ENCODE peak calls at places on chromosomes 11 and 22, in four cellular contexts. J, T, N and Y are unnamed samples.

GRCh38 chr11:60310407-60310998 is 16.6 kb upstream of the MS4A6E start:
- DNase-seq in J (no peak), T (no peak), N (no peak), Y (no peak)

GRCh38 chr22:23274146-23274526 is 93.8 kb downstream of the BCR start:
- DNase-seq in J (no peak), T (no peak), N (no peak), Y (no peak)

GRCh38 chr11:46275964-46276641 is 1.4 kb upstream of the CREB3L1 start:
- DNase-seq in J (no peak), T (peak), N (no peak), Y (no peak)

GRCh38 chr11:62666259-62666926 is 1.3 kb downstream of the CSKMT start:
- DNase-seq in J (no peak), T (no peak), N (no peak), Y (no peak)

GRCh38 chr11:12087075-12087775 is 23.2 kb upstream of the MICAL2 start:
- DNase-seq in J (peak), T (no peak), N (peak), Y (peak)

GRCh38 chr22:41933411-41934177 is 7.0 kb upstream of the TNFRSF13C start:
- DNase-seq in J (no peak), T (no peak), N (no peak), Y (no peak)

GRCh38 chr11:69115586-69116560 is 39.9 kb upstream of the SMIM38 start:
- DNase-seq in J (no peak), T (peak), N (no peak), Y (no peak)

GRCh38 chr11:120248551-120249278 is 8.8 kb downstream of the POU2F3 start:
- DNase-seq in J (peak), T (no peak), N (peak), Y (peak)

GRCh38 chr11:62428871-62429601 is 10.2 kb downstream of the SCGB1A1 start:
- DNase-seq in J (no peak), T (no peak), N (no peak), Y (no peak)

GRCh38 chr22:49433044-49433443 is 394.6 kb downstream of the BRD1 start:
- DNase-seq in J (no peak), T (no peak), N (no peak), Y (no peak)

GRCh38 chr11:78391424-78391823 is 26.2 kb downstream of the GAB2 start:
- DNase-seq in J (no peak), T (no peak), N (no peak), Y (no peak)

GRCh38 chr11:129364143-129364654 is 11.4 kb upstream of the BARX2 start:
- DNase-seq in J (peak), T (peak), N (peak), Y (peak)

GRCh38 chr11:119315139-119316016 is 1.6 kb downstream of the MCAM start:
- DNase-seq in J (no peak), T (no peak), N (no peak), Y (no peak)

GRCh38 chr11:15115686-15116085 is 963 bp downstream of the INSC start:
- DNase-seq in J (no peak), T (no peak), N (no peak), Y (no peak)

GRCh38 chr11:32006799-32007388 is 84.0 kb upstream of the RCN1 start:
- DNase-seq in J (peak), T (no peak), N (peak), Y (peak)

GRCh38 chr11:133122260-133122659 is 410.0 kb downstream of the OPCML start:
- DNase-seq in J (no peak), T (no peak), N (no peak), Y (no peak)

GRCh38 chr22:35230839-35231584 is 26.3 kb upstream of the HMGXB4 start:
- DNase-seq in J (no peak), T (no peak), N (no peak), Y (no peak)
- H3K4me3 ChIP-seq in J (no peak), T (no peak), N (no peak), Y (no peak)

DNA sequence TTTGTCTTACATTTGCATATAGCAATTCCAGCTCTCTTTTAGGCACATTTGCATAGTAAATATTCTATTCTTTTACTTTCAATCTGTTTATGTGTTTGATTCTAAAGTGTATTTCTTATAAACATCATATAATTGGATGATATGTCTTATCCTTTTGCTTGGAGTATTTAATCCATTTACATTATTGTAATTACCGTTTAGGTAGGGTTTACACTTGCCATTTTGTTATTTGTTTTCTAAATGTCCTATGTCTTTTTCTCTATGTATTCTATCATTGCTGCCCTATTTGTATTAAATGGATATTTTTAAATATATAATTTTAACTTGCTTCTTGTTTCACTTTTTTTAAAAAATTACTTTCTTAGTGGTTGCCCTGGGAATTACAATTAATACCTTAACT is 22.8 kb upstream of the ACCSL start:
- DNase-seq in J (no peak), T (no peak), N (no peak), Y (no peak)
- TF ChIP-seq CTCF in J (no peak), T (no peak), N (no peak), Y (no peak)

GRCh38 chr22:46286006-46286405 is 10.7 kb upstream of the GTSE1 start:
- DNase-seq in J (no peak), T (no peak), N (no peak), Y (no peak)

GRCh38 chr22:46289244-46289891 is 7.3 kb upstream of the GTSE1 start:
- DNase-seq in J (no peak), T (no peak), N (no peak), Y (no peak)

GRCh38 chr22:46286941-46287872 is 9.5 kb upstream of the GTSE1 start:
- DNase-seq in J (no peak), T (no peak), N (no peak), Y (no peak)

GRCh38 chr22:46288846-46289243 is 7.8 kb upstream of the GTSE1 start:
- DNase-seq in J (no peak), T (no peak), N (no peak), Y (no peak)

DNA sequence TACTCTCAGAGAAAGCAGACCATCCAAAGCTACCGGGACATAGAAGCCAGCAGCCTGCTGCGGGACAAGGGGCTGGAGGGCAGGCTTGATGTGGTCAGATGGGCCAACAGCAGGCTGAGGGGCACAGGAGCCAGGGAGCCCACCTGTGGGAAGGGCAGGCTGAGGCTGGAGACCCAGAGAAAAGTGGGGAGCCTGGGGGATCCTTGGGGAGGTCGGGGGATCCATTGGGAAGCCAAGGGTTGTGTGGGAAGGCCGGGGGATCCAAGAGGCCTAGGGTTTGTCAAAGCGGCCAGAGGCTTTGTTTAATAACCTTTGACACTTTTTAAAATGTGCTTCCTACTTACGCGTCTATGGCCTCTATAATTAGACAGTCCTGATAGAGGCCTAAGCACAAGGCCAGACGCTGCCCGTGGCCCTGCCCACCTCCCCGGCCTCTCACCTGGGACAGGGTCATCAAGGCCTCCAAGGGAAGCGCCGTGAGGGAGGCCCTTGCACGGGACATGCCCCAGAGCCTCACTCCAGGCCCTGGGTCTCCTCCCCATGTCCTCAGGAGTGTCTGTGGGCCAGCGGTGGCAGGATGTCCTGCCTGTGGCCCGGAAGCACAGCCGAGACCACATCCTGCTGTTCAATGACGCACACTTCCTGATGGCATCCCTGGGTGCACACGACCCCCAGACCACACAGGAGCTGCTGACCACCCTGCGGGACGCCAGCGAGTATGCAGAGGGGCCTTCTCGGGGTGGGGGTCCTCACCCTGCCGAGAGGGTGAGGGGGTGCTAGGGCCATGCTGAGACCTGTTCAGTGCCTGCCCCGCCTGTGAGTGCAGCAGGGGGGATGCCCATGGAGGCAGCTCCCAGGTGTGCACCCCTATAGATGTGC is 8.6 kb upstream of the GTSE1 start:
- DNase-seq in J (no peak), T (peak), N (no peak), Y (no peak)
- H3K4me3 ChIP-seq in J (no peak), T (no peak), N (no peak), Y (no peak)

GRCh38 chr22:46654426-46654825 is 34.2 kb downstream of the GRAMD4 start:
- DNase-seq in J (no peak), T (no peak), N (no peak), Y (no peak)

GRCh38 chr22:46653596-46653995 is 33.4 kb downstream of the GRAMD4 start:
- DNase-seq in J (no peak), T (no peak), N (no peak), Y (no peak)

GRCh38 chr22:46656856-46657654 is 36.9 kb downstream of the GRAMD4 start:
- DNase-seq in J (no peak), T (no peak), N (no peak), Y (no peak)

GRCh38 chr22:46655861-46656608 is 35.8 kb downstream of the GRAMD4 start:
- DNase-seq in J (no peak), T (no peak), N (no peak), Y (no peak)

GRCh38 chr22:46654927-46655595 is 34.9 kb downstream of the GRAMD4 start:
- DNase-seq in J (no peak), T (no peak), N (no peak), Y (no peak)
- TF ChIP-seq CTCF in J (no peak), T (no peak), N (no peak), Y (no peak)

GRCh38 chr22:45866398-45867117 is 110.4 kb downstream of the WNT7B start:
- DNase-seq in J (no peak), T (peak), N (no peak), Y (no peak)
- H3K4me3 ChIP-seq in J (peak), T (peak), N (no peak), Y (no peak)

GRCh38 chr22:40385041-40385782 is 14.8 kb downstream of the SGSM3 start:
- DNase-seq in J (peak), T (no peak), N (no peak), Y (no peak)
- TF ChIP-seq CTCF in J (no peak), T (no peak), N (no peak), Y (no peak)

GRCh38 chr11:34028407-34028804 is 23.1 kb upstream of the CAPRIN1 start:
- DNase-seq in J (peak), T (peak), N (peak), Y (no peak)
- H3K4me3 ChIP-seq in J (no peak), T (no peak), N (no peak), Y (no peak)

GRCh38 chr22:35328472-35328885 is 28.8 kb downstream of the TOM1 start:
- DNase-seq in J (no peak), T (peak), N (no peak), Y (no peak)

GRCh38 chr22:35324762-35325161 is 25.1 kb downstream of the TOM1 start:
- DNase-seq in J (no peak), T (no peak), N (no peak), Y (no peak)

GRCh38 chr22:35327690-35328471 is 28.2 kb downstream of the TOM1 start:
- DNase-seq in J (no peak), T (no peak), N (no peak), Y (no peak)

GRCh38 chr22:35325209-35325608 is 25.5 kb downstream of the TOM1 start:
- DNase-seq in J (no peak), T (no peak), N (no peak), Y (no peak)

GRCh38 chr22:35326854-35327562 is 27.3 kb downstream of the TOM1 start:
- DNase-seq in J (no peak), T (no peak), N (no peak), Y (no peak)
- TF ChIP-seq CTCF in J (no peak), T (no peak), N (no peak), Y (no peak)

DNA sequence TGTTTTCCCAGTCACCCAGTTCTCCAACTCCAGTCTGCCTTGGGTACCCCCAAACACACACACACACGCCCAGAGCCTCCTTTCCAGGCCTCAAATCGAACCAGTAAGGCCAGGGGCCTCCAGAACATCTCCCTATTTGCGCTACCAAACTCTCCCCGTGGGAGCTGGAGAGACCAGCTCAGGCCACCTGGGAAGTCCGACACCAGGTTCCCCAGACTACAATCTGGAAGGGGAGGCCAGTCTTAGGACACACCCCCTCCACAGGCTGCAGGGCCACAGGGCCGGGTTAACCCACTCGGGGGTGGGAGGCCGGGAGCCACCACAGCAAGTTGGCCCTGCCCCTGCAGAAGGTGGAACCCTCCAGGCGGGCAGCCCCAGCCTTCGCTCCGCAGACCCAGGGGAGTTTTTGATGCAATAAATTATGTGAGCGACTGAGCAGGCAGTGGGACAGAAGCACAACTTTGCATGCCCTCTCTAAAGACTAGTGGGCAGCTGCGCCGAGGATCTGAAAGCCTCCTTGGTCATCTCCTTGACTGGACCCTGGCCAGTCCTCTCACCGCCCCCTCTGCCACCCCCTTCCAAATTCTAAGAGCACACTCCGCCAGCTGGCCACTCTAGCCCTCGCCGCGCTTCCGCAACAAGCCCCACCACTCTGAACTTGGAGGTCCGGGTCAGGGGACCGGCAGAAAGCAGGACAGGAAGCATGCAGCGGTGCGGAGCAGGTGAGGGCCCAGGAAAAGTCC is 2.8 kb downstream of the IGF2 start:
- DNase-seq in J (no peak), T (no peak), N (no peak), Y (no peak)
- H3K4me3 ChIP-seq in J (peak), T (no peak), N (no peak), Y (no peak)